ENCODE peak calls at places on chromosome 2, in six cellular contexts. F, W, Y, I, V and L are unnamed samples.

GRCh38 chr2:232352511-232353091 is 25.9 kb upstream of the ALPP start:
- DNase-seq in F (no peak), W (no peak), Y (no peak), I (no peak), V (no peak), L (no peak)

GRCh38 chr2:108220942-108221541 is 18.7 kb upstream of the SULT1C3 start:
- DNase-seq in F (peak), W (no peak), Y (peak), I (no peak), V (no peak), L (no peak)

GRCh38 chr2:213175673-213176247 is 24.3 kb upstream of the IKZF2 start:
- DNase-seq in F (no peak), W (no peak), Y (no peak), I (no peak), V (no peak), L (no peak)

GRCh38 chr2:174972924-174973323 is 32.3 kb downstream of the CHN1 start:
- DNase-seq in F (no peak), W (no peak), Y (no peak), I (peak), V (no peak), L (no peak)

GRCh38 chr2:226048625-226049024 is 649.1 kb downstream of the NYAP2 start:
- DNase-seq in F (no peak), W (no peak), Y (no peak), I (peak), V (no peak), L (no peak)

GRCh38 chr2:134169788-134170187 is 84.1 kb upstream of the MGAT5 start:
- DNase-seq in F (no peak), W (no peak), Y (no peak), I (no peak), V (no peak), L (no peak)

GRCh38 chr2:143513081-143513480 is 383.9 kb downstream of the ARHGAP15 start:
- DNase-seq in F (no peak), W (no peak), Y (no peak), I (peak), V (peak), L (no peak)

GRCh38 chr2:109382946-109383345 is 230.8 kb downstream of the SEPTIN10 start:
- DNase-seq in F (no peak), W (no peak), Y (peak), I (peak), V (no peak), L (peak)

GRCh38 chr2:96110621-96111256 is 5.6 kb downstream of the ADRA2B start:
- DNase-seq in F (no peak), W (no peak), Y (no peak), I (no peak), V (no peak), L (no peak)